ENCODE peak calls at places on chromosomes 5 and 9, in eight cellular contexts. J is left ventricle myocardium inferior, Q is foreskin keratinocyte, A is WTC11, K is mesothelial cell of epicardium, S is neural progenitor cell, V is GM10248, G is endodermal cell. F is an unnamed sample.
A peak's percentile ranks its signal among the peaks of the same experiment; 100 is the strongest.

GRCh38 chr9:108142504-108143201 is 653.1 kb upstream of the KLF4 start:
- DNase-seq in Q (peak; percentile 44), K (no peak), A (peak; percentile 17), G (peak; percentile 70), V (no peak), J (peak; percentile 84), S (peak; percentile 91), F (no peak)

GRCh38 chr9:127520941-127521918 is 69.9 kb downstream of the LRSAM1 start:
- DNase-seq in G (peak; percentile 80), J (no peak), Q (no peak), V (no peak), K (no peak), S (no peak), A (peak; percentile 46), F (no peak)

GRCh38 chr9:109708507-109708945 is 71.5 kb upstream of the PALM2AKAP2 start:
- DNase-seq in G (no peak), A (no peak), S (no peak), V (no peak), J (no peak), Q (no peak), K (no peak), F (no peak)

GRCh38 chr5:180380441-180380840 is 27.3 kb upstream of the GFPT2 start:
- DNase-seq in A (no peak), V (no peak), Q (no peak), J (no peak), K (no peak), G (no peak), S (no peak), F (no peak)

GRCh38 chr9:76905984-76906861 is at the start of gene PRUNE2:
- DNase-seq in J (peak; percentile 28), V (peak; percentile 39), Q (peak; percentile 56), S (peak; percentile 92), G (peak; percentile 98), A (peak; percentile 93), K (peak; percentile 91), F (peak; percentile 75)

GRCh38 chr9:104279535-104280215 is 185.6 kb downstream of the SMC2 start:
- DNase-seq in A (no peak), S (no peak), Q (peak; percentile 43), K (no peak), G (no peak), J (no peak), V (no peak), F (no peak)

GRCh38 chr9:130845901-130846381 is 10.9 kb downstream of the ABL1 start:
- DNase-seq in A (no peak), K (no peak), J (no peak), S (peak; percentile 38), G (peak; percentile 50), Q (peak; percentile 52), V (no peak), F (no peak)

GRCh38 chr9:111298111-111298510 is 31.9 kb downstream of the OR2K2 start:
- DNase-seq in Q (no peak), G (no peak), K (no peak), S (no peak), J (no peak), V (no peak), A (no peak), F (no peak)

GRCh38 chr5:37043693-37044092 is 167.1 kb downstream of the NIPBL start:
- DNase-seq in Q (no peak), V (no peak), A (no peak), G (peak; percentile 49), J (no peak), K (no peak), S (no peak), F (no peak)

GRCh38 chr5:167798427-167798826 is 493.0 kb upstream of the WWC1 start:
- DNase-seq in V (no peak), G (peak; percentile 38), S (no peak), A (no peak), Q (no peak), J (no peak), K (no peak), F (no peak)

GRCh38 chr5:39253211-39253610 is 33.8 kb upstream of the FYB1 start:
- DNase-seq in K (no peak), J (no peak), G (no peak), Q (peak; percentile 43), A (no peak), V (no peak), S (no peak), F (no peak)

GRCh38 chr5:67257063-67257462 is 60.5 kb upstream of the CD180 start:
- DNase-seq in Q (no peak), J (no peak), A (no peak), G (no peak), V (no peak), S (no peak), K (no peak), F (no peak)

GRCh38 chr9:16815042-16815441 is 55.4 kb downstream of the BNC2 start:
- DNase-seq in A (no peak), V (no peak), K (no peak), G (no peak), J (no peak), S (no peak), Q (no peak), F (no peak)

GRCh38 chr9:1427856-1428255 is 377.7 kb downstream of the DMRT2 start:
- DNase-seq in A (no peak), K (no peak), Q (no peak), J (no peak), G (no peak), S (no peak), V (no peak), F (no peak)

DNA sequence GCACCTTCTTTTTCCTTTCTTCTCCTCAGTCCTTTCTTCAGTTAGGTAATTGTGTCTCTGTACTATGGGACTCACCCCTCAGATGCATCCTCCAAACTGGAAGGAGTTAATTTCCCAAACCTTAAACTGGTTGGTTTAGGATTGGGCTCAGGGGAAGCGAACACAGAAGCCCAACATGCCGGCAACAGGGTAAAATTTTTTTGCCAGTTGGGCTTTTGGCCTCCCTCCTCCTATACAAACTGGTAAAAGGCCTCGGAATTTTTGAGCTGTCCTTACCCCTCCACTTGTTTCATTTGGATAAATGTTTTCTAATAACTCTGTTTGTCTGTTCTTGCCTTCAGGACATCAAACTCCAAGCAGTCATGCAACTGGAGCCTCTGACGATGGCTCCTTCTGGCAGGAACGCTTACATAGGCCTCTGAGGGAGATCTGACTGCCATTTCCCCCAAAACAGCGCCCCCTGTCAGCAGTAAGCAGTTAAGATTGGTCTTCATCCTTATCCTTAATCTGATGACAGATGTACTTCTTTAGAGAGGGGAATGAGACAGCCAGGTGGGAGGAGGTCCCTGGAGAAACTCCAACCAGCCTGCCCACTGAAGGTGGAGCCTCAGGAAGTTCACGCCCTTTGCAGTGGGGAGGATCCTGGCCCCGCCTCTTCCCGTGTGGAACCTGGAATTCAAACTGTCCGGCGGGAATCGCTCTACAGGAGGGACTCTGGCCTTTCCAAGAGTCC is 57.8 kb upstream of the SPINK5 start:
- DNase-seq in K (no peak), Q (no peak), S (peak; percentile 60), J (no peak), G (peak; percentile 81), A (peak; percentile 80), V (no peak), F (no peak)
- TF ChIP-seq CTCF in K (no peak), Q (peak; percentile 36), S (peak; percentile 54), J (no peak), G (peak; percentile 72), A (peak; percentile 72), V (no peak), F (no peak)

DNA sequence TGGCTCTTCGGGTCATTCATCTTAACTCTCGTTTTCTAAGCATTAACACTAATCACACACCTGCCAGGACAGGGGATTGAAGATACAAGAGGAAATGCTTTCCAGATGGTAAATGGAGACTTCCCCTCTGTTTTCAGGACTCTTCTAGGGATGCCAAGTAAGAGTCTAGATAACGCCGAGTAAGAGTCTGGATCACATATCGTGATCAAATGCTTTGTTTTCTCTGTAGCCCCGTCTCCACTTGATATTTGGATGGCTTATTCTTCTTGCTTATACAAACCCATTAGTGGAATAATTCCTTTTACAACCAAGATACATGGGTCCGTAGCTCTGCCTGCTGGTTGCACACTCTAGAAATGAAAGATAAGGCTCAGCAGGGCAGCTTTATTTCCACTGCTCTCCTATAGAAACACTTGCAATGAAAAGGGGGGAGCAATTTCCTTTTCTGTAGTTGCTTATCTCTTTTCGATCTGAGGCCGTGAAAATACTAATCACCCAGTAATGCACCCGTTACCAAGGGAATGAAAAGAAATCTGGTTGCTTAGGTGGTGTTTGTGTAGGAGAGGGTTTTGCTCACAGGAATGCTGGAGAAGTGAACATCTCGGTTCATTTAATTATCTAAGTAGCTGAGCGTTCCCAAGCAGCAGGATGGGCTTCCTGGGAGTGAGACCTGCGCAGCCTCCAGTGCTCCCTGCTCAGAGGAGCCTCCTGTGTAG is 131.6 kb downstream of the ADAMTS16 start:
- DNase-seq in J (no peak), G (no peak), S (peak; percentile 10), A (no peak), V (no peak), K (no peak), Q (peak; percentile 66), F (no peak)
- TF ChIP-seq CTCF in J (no peak), G (no peak), S (no peak), A (no peak), V (no peak), K (no peak), Q (no peak), F (no peak)

DNA sequence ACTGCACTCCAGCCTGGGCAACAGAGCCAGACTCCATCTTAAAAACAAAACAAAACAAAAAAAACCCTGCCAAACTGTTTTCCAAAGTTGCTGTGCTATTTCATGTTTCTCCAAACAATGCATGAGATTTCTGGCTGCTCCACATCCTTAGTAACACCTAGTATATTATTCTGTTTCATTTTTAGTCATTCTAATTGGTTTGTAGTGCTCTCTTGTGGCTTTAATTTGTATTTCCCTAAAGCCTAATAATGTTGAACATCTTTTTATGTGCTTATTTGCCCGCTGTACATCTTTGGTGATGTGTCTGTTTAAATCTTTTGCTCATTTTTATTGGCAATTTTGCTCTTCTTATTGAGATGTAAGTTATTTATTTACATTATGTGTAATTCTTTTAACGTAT is 18.4 kb upstream of the TTC1 start:
- DNase-seq in Q (no peak), K (no peak), A (no peak), G (no peak), S (no peak), J (no peak), V (no peak), F (no peak)
- TF ChIP-seq CTCF in Q (peak; percentile 56), K (no peak), A (no peak), G (no peak), S (no peak), J (peak; percentile 36), V (no peak), F (no peak)

GRCh38 chr5:80987078-80987766 is 27.1 kb downstream of the RASGRF2 start:
- DNase-seq in J (no peak), K (no peak), G (no peak), S (no peak), V (no peak), Q (no peak), A (no peak), F (no peak)

GRCh38 chr5:80990527-80990926 is 30.4 kb downstream of the RASGRF2 start:
- DNase-seq in V (no peak), Q (no peak), A (no peak), K (no peak), G (peak; percentile 72), S (no peak), J (no peak), F (no peak)

GRCh38 chr5:80989883-80990282 is 29.7 kb downstream of the RASGRF2 start:
- DNase-seq in A (no peak), G (no peak), Q (no peak), V (no peak), S (no peak), J (no peak), K (no peak), F (no peak)

GRCh38 chr5:80988419-80988925 is 28.3 kb downstream of the RASGRF2 start:
- DNase-seq in Q (no peak), G (no peak), A (no peak), J (no peak), K (no peak), V (no peak), S (no peak), F (no peak)

GRCh38 chr5:80990971-80991370 is 30.8 kb downstream of the RASGRF2 start:
- DNase-seq in V (no peak), A (peak; percentile 22), J (no peak), G (peak; percentile 83), S (no peak), K (no peak), Q (peak; percentile 83), F (no peak)
- TF ChIP-seq CTCF in V (no peak), A (no peak), J (no peak), G (no peak), S (no peak), K (no peak), Q (no peak), F (no peak)

F was measured in glutamatergic neuron.